ENCODE peak calls at places on chromosomes 1 and 21, in ten cellular contexts. O is naive thymus-derived CD8-positive, alpha-beta T cell; K is brain microvascular endothelial cell; A is substantia nigra; J is fibroblast of pulmonary artery; N is WERI-Rb-1; U is T-helper 2 cell; S is stimulated activated CD4-positive, alpha-beta T cell treated with anti-CD3 and anti-CD28 coated beads, Interleukin-1b, Interleukin-23, amount 100 ng/mL, for 24 hours; Y is ELF-1; Z is iPS DF 19.7. X is an unnamed sample.

GRCh38 chr1:109484519-109484975 is 842 bp downstream of the ATXN7L2 start:
- DNase-seq in J (no peak), Y (no peak), U (no peak), A (no peak), S (no peak), N (no peak), K (no peak), Z (no peak), O (no peak), X (no peak)

GRCh38 chr1:38585038-38585420 is 274.5 kb downstream of the RRAGC start:
- DNase-seq in Z (no peak), U (no peak), S (no peak), O (no peak), K (no peak), J (no peak), Y (no peak), N (no peak), A (no peak), X (no peak)

GRCh38 chr1:210381934-210382333 is 53.2 kb downstream of the HHAT start:
- DNase-seq in A (no peak), U (no peak), Z (no peak), Y (no peak), K (no peak), N (no peak), S (no peak), J (no peak), O (no peak), X (no peak)

GRCh38 chr21:43287111-43287973 is 118.5 kb downstream of the CRYAA start:
- DNase-seq in J (no peak), Y (no peak), S (no peak), Z (no peak), O (peak), N (no peak), A (no peak), K (no peak), U (peak), X (no peak)

GRCh38 chr1:78045850-78046778 is at the start of gene GIPC2:
- DNase-seq in U (peak), J (peak), O (peak), S (no peak), N (no peak), Y (peak), A (no peak), K (no peak), Z (no peak), X (peak)

GRCh38 chr1:210786546-210786945 is 347.4 kb downstream of the KCNH1 start:
- DNase-seq in O (no peak), Z (no peak), K (no peak), Y (no peak), S (no peak), U (no peak), A (no peak), J (no peak), N (no peak), X (no peak)

GRCh38 chr1:204650911-204651570 is 34.5 kb downstream of the LRRN2 start:
- DNase-seq in Y (no peak), O (no peak), K (no peak), U (no peak), Z (no peak), S (no peak), N (peak), J (no peak), A (no peak), X (no peak)

GRCh38 chr1:41742219-41742618 is 176.5 kb downstream of the HIVEP3 start:
- DNase-seq in Z (no peak), O (no peak), A (no peak), U (no peak), J (peak), S (no peak), K (peak), N (no peak), Y (no peak), X (peak)

GRCh38 chr1:218514694-218515093 is 169.6 kb downstream of the TGFB2 start:
- DNase-seq in J (no peak), O (no peak), Y (no peak), N (no peak), U (no peak), Z (no peak), A (no peak), S (no peak), K (no peak), X (no peak)

GRCh38 chr1:154190550-154190949 is 1.4 kb downstream of the TPM3 start:
- DNase-seq in N (no peak), S (no peak), K (no peak), O (no peak), J (peak), A (no peak), Z (no peak), Y (no peak), U (no peak), X (peak)

GRCh38 chr1:19809044-19809750 is 5.9 kb downstream of the RNF186 start:
- DNase-seq in S (no peak), Y (no peak), U (no peak), J (no peak), A (no peak), N (no peak), O (no peak), Z (no peak), K (no peak), X (no peak)

GRCh38 chr1:110158261-110158660 is 8.0 kb downstream of the SLC6A17 start:
- DNase-seq in N (no peak), Z (no peak), A (no peak), J (no peak), U (no peak), S (no peak), Y (no peak), K (no peak), O (no peak), X (no peak)

GRCh38 chr1:184492543-184492942 is 105.7 kb downstream of the C1orf21 start:
- DNase-seq in A (no peak), J (no peak), O (no peak), K (no peak), Z (no peak), Y (no peak), U (no peak), N (no peak), S (no peak), X (no peak)

GRCh38 chr1:6688757-6689156 is 12.9 kb downstream of the DNAJC11 start:
- DNase-seq in Z (no peak), J (no peak), N (no peak), S (no peak), U (no peak), Y (no peak), A (no peak), O (no peak), K (peak), X (peak)

GRCh38 chr1:234631721-234632125 is 21.7 kb upstream of the IRF2BP2 start:
- DNase-seq in U (no peak), S (no peak), J (peak), O (no peak), Z (no peak), K (peak), A (no peak), N (no peak), Y (no peak), X (peak)

GRCh38 chr21:29873908-29874307 is 65.9 kb downstream of the GRIK1 start:
- DNase-seq in S (no peak), N (no peak), U (no peak), A (no peak), Z (no peak), J (no peak), K (no peak), Y (no peak), O (no peak), X (no peak)

GRCh38 chr21:26082549-26082948 is 88.0 kb downstream of the APP start:
- DNase-seq in J (no peak), Y (no peak), S (no peak), O (no peak), Z (no peak), N (no peak), U (no peak), K (no peak), A (no peak), X (no peak)

GRCh38 chr1:205273551-205273982 is 45.8 kb downstream of the TMCC2 start:
- DNase-seq in O (peak), K (peak), A (peak), J (peak), N (peak), Z (peak), Y (peak), U (peak), S (peak), X (peak)

GRCh38 chr1:94720091-94720793 is 99.9 kb upstream of the SLC44A3 start:
- DNase-seq in S (no peak), Z (no peak), K (no peak), O (no peak), N (no peak), Y (no peak), U (peak), J (no peak), A (no peak), X (no peak)

GRCh38 chr1:17287377-17287776 is 20.6 kb upstream of the PADI4 start:
- DNase-seq in Z (no peak), N (no peak), K (peak), A (no peak), S (no peak), O (no peak), J (peak), U (no peak), Y (peak), X (peak)

GRCh38 chr21:35416866-35417453 is 367.9 kb upstream of the RUNX1 start:
- DNase-seq in N (no peak), Y (no peak), Z (no peak), K (no peak), U (no peak), S (no peak), O (no peak), J (no peak), A (no peak), X (no peak)